ENCODE peak calls at places on chromosomes 7 and 10, in nine cellular contexts. R is pancreas, B is PC-3, M is body of pancreas, X is aorta, C is A673, H is IMR-90, F is trophoblast cell, G is right atrium auricular region. U is an unnamed sample.

GRCh38 chr10:131577786-131578471 is 266.4 kb upstream of the TCERG1L start:
- DNase-seq in R (no peak), B (no peak), M (no peak), X (no peak), C (no peak), H (no peak), F (no peak), G (peak; percentile 52), U (peak; percentile 35)

GRCh38 chr7:103343758-103344452 is 662 bp downstream of the DNAJC2 start:
- DNase-seq in R (no peak), B (peak; percentile 22), M (peak; percentile 16), X (peak; percentile 46), C (peak; percentile 29), H (peak; percentile 34), F (no peak), G (no peak), U (no peak)

GRCh38 chr10:14738011-14738510 is 36.6 kb downstream of the FAM107B start:
- DNase-seq in R (no peak), B (no peak), M (no peak), X (no peak), C (no peak), H (no peak), F (no peak), G (no peak), U (no peak)

GRCh38 chr10:132685121-132685891 is 100.6 kb downstream of the NKX6-2 start:
- DNase-seq in R (peak; percentile 89), B (peak; percentile 88), M (peak; percentile 90), X (peak; percentile 55), C (no peak), H (peak; percentile 58), F (no peak), G (peak; percentile 93), U (peak; percentile 40)

GRCh38 chr10:109966961-109967738 is 40.6 kb upstream of the ADD3 start:
- DNase-seq in R (no peak), B (peak; percentile 56), M (no peak), X (no peak), C (no peak), H (peak; percentile 88), F (no peak), G (no peak), U (peak; percentile 66)

GRCh38 chr7:87599336-87599735 is 1.3 kb downstream of the ABCB1 start:
- DNase-seq in R (no peak), B (no peak), M (no peak), X (peak; percentile 57), C (no peak), H (no peak), F (no peak), G (no peak), U (no peak)

GRCh38 chr10:48649349-48649944 is 35.2 kb upstream of the WDFY4 start:
- DNase-seq in R (no peak), B (no peak), M (no peak), X (no peak), C (no peak), H (no peak), F (no peak), G (peak; percentile 46), U (no peak)

GRCh38 chr7:35697414-35698175 is 2.7 kb upstream of the HERPUD2 start:
- DNase-seq in R (no peak), B (peak; percentile 69), M (no peak), X (no peak), C (no peak), H (peak; percentile 71), F (peak; percentile 18), G (no peak), U (no peak)

DNA sequence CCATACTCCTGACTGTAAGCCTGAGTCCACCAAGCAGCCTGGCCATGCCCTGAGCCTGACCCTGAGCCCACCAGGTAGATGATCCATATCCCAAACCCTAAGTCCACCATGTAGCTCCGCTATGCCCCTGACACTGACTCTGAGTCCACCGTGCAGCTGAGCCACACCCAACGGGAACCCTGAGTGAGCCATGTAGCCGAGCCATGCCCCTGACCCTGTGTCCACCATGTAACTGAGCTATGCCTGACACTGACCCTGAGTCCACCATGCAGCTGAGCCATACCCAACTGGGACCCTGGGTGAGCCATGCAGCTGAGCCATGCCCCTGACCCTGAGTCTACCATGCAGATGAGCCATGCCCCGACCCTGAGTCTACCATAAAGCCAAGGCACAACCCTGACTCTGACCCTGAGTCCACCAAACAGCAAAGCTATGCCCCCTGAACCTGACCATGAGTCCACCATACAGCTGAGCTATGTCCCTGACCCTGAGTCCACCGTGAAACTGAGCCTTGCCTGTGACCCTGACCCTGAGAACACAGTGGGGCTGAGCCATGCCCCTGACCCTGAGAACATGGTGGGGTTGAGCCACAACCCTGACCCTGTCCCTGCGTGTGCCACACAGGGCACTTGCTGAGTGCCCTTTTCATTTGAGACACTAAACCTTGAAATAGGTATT is 299.8 kb downstream of the TNS3 start:
- DNase-seq in R (no peak), B (no peak), M (no peak), X (no peak), C (no peak), H (no peak), F (no peak), G (peak; percentile 51), U (no peak)
- H3K36me3 ChIP-seq in R (peaks cover 93% of the 10 kb centered on the region), B (peaks cover 61% of the 10 kb centered on the region), M (peaks cover 52% of the 10 kb centered on the region), X (peaks cover 14% of the 10 kb centered on the region), C (no peaks in the 10 kb centered on the region), H (peaks cover 81% of the 10 kb centered on the region), F (peaks cover 72% of the 10 kb centered on the region), G (peaks cover 78% of the 10 kb centered on the region), U (peaks cover 40% of the 10 kb centered on the region)

DNA sequence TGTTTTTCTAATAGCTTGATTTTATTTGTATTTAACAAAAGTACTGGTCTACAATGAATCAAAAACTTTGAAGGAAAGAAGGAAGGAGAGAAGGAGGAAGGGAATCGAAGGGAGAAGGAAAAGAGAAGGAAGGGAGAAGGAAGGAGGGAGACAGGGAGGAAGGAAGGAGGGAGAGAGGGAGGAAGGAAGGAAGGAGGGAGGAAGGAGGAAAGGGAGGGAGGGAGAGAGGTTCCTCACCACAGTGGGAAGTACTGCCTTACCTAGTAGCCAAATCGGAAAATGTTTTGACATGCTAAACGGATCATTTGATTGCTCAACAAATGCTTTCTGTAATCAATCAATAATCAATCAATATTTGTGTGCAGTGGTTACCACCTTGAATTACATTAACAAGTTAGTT is 225.8 kb upstream of the CELF2 start:
- DNase-seq in R (no peak), B (no peak), M (no peak), X (no peak), C (no peak), H (no peak), F (no peak), G (no peak), U (no peak)
- H3K4me3 ChIP-seq in R (no peak overlapping the region), B (no peak overlapping the region), M (no peak overlapping the region), X (no peak overlapping the region), C (no peak overlapping the region), H (no peak overlapping the region), F (no peak overlapping the region), G (no peak overlapping the region), U (no peak overlapping the region)

GRCh38 chr7:99446096-99446495 is 7.4 kb downstream of the CPSF4 start:
- DNase-seq in R (no peak), B (no peak), M (no peak), X (no peak), C (no peak), H (no peak), F (no peak), G (no peak), U (no peak)

GRCh38 chr7:99451936-99452335 is 13.2 kb downstream of the CPSF4 start:
- DNase-seq in R (no peak), B (no peak), M (no peak), X (no peak), C (no peak), H (no peak), F (no peak), G (no peak), U (no peak)

GRCh38 chr7:99448855-99449254 is 10.1 kb downstream of the CPSF4 start:
- DNase-seq in R (no peak), B (no peak), M (no peak), X (no peak), C (no peak), H (no peak), F (no peak), G (no peak), U (no peak)

GRCh38 chr7:99452541-99452940 is 13.4 kb downstream of the ATP5MF start:
- DNase-seq in R (no peak), B (no peak), M (no peak), X (no peak), C (no peak), H (no peak), F (no peak), G (no peak), U (no peak)

DNA sequence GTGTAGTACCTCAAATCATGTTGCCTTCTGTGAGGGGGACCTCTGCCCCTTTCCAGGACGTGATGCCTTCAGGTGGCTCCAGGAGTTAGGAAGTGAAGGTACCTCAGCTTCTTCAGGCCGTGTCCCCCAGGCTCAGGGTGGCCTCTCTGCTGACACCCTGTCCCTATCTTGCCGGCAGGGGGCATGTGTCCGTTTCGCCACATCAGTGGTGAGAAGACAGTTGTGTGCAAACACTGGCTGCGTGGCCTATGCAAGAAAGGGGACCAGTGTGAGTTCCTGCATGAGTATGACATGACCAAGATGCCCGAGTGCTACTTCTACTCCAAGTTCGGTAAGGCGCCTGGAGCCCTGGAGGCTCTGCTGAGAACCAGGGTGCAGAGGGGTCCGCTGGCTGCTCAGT is 9.2 kb downstream of the CPSF4 start:
- DNase-seq in R (no peak), B (peak; percentile 19), M (no peak), X (no peak), C (no peak), H (no peak), F (peak; percentile 22), G (no peak), U (peak; percentile 69)
- H3K36me3 ChIP-seq in R (peaks cover 33% of the 10 kb centered on the region), B (peaks cover 26% of the 10 kb centered on the region), M (peaks cover 19% of the 10 kb centered on the region), X (peaks cover 4% of the 10 kb centered on the region), C (peaks cover 80% of the 10 kb centered on the region), H (peaks cover 67% of the 10 kb centered on the region), F (peaks cover 73% of the 10 kb centered on the region), G (peaks cover 79% of the 10 kb centered on the region), U (peaks cover 89% of the 10 kb centered on the region)

GRCh38 chr10:72257051-72257892 is 16.5 kb upstream of the DDIT4 start:
- DNase-seq in R (no peak), B (no peak), M (no peak), X (peak; percentile 67), C (no peak), H (no peak), F (peak; percentile 16), G (peak; percentile 72), U (no peak)

GRCh38 chr10:72255977-72256729 is 17.6 kb upstream of the DDIT4 start:
- DNase-seq in R (no peak), B (no peak), M (no peak), X (no peak), C (no peak), H (no peak), F (no peak), G (no peak), U (no peak)

GRCh38 chr10:72253002-72253401 is 20.7 kb upstream of the DDIT4 start:
- DNase-seq in R (no peak), B (no peak), M (no peak), X (no peak), C (no peak), H (no peak), F (no peak), G (no peak), U (no peak)

GRCh38 chr10:72251635-72252034 is 22.1 kb upstream of the DDIT4 start:
- DNase-seq in R (no peak), B (no peak), M (no peak), X (no peak), C (no peak), H (no peak), F (no peak), G (no peak), U (no peak)

DNA sequence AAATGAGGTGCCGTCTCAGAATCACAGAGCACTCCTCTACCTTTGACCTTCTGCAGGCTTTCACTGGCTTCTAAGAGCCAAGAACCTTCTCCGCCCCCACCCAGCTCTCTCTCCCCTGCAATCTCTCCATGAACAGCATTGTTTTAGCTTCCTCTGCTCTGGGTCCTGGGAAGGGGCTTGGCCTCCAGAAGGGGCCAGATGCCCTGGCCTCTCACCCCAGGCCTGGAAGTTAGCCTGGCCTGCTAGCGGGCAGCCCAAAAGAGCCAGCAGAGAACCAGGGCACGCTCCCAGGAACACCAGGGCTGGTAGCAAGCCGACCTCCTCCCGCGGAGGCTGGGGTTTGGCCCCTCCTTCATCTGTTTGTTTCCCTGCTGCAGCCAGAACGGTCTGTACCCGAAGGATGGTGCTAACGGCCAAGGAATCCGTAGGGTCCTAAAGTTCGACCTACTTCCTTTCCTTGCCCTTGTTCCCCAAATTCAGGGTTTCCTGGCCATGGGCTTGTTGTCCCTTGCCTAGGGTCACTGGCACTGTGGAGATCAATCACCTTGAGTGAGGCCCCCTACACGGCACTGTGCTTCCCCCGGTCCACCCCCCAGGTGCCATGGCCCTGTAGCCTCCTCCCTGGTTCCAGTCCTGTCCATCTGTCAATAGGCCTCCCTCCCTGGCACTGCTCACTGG is 18.7 kb upstream of the DDIT4 start:
- DNase-seq in R (peak; percentile 95), B (no peak), M (peak; percentile 96), X (peak; percentile 88), C (peak; percentile 72), H (peak; percentile 57), F (no peak), G (peak; percentile 96), U (peak; percentile 94)
- H3K4me3 ChIP-seq in R (no peak overlapping the region), B (no peak overlapping the region), M (no peak overlapping the region), X (no peak overlapping the region), C (no peak overlapping the region), H (no peak overlapping the region), F (no peak overlapping the region), G (no peak overlapping the region), U (peak overlapping the region; percentile 54)